ENCODE peak calls at places on chromosomes 4 and X, in nine cellular contexts. One of them, this sample, is unnamed.
A peak's percentile ranks its signal among the peaks of the same experiment; 100 is the strongest.

GRCh38 chr4:156782491-156782890 is 189.1 kb downstream of the PDGFC start:
- DNase-seq in thyroid gland: no peak
- DNase-seq in stomach: no peak
- DNase-seq in right lobe of liver: no peak
- DNase-seq in IMR-90: no peak
- DNase-seq in HCT116: no peak
- DNase-seq in A549: no peak
- DNase-seq in heart left ventricle: no peak
- DNase-seq in spleen: no peak
- DNase-seq in this sample: no peak

GRCh38 chr4:80173387-80173786 is 23.9 kb upstream of the PRDM8 start:
- DNase-seq in thyroid gland: no peak
- DNase-seq in stomach: no peak
- DNase-seq in right lobe of liver: no peak
- DNase-seq in IMR-90: peak; percentile 88
- DNase-seq in HCT116: no peak
- DNase-seq in A549: no peak
- DNase-seq in heart left ventricle: no peak
- DNase-seq in spleen: no peak
- DNase-seq in this sample: no peak

GRCh38 chr4:108045687-108046024 is 56.0 kb downstream of the HADH start:
- DNase-seq in thyroid gland: peak; percentile 84
- DNase-seq in stomach: peak; percentile 75
- DNase-seq in right lobe of liver: no peak
- DNase-seq in IMR-90: no peak
- DNase-seq in HCT116: no peak
- DNase-seq in A549: no peak
- DNase-seq in heart left ventricle: peak; percentile 39
- DNase-seq in spleen: no peak
- DNase-seq in this sample: no peak

GRCh38 chr4:5689065-5689464 is 19.3 kb downstream of the EVC2 start:
- DNase-seq in thyroid gland: no peak
- DNase-seq in stomach: no peak
- DNase-seq in right lobe of liver: no peak
- DNase-seq in IMR-90: no peak
- DNase-seq in HCT116: no peak
- DNase-seq in A549: no peak
- DNase-seq in heart left ventricle: no peak
- DNase-seq in spleen: no peak
- DNase-seq in this sample: no peak

GRCh38 chr4:8201341-8201781 is 2.3 kb downstream of the SH3TC1 start:
- DNase-seq in thyroid gland: peak; percentile 26
- DNase-seq in stomach: no peak
- DNase-seq in right lobe of liver: no peak
- DNase-seq in IMR-90: no peak
- DNase-seq in HCT116: no peak
- DNase-seq in A549: no peak
- DNase-seq in heart left ventricle: no peak
- DNase-seq in spleen: peak; percentile 89
- DNase-seq in this sample: no peak

GRCh38 chr4:110532901-110533589 is 57.1 kb downstream of the ENPEP start:
- DNase-seq in thyroid gland: no peak
- DNase-seq in stomach: no peak
- DNase-seq in right lobe of liver: no peak
- DNase-seq in IMR-90: no peak
- DNase-seq in HCT116: no peak
- DNase-seq in A549: no peak
- DNase-seq in heart left ventricle: no peak
- DNase-seq in spleen: no peak
- DNase-seq in this sample: no peak

GRCh38 chr4:125432078-125432477 is 117.3 kb downstream of the FAT4 start:
- DNase-seq in thyroid gland: no peak
- DNase-seq in stomach: no peak
- DNase-seq in right lobe of liver: no peak
- DNase-seq in IMR-90: peak; percentile 20
- DNase-seq in HCT116: peak; percentile 1
- DNase-seq in A549: no peak
- DNase-seq in heart left ventricle: no peak
- DNase-seq in spleen: no peak
- DNase-seq in this sample: no peak

GRCh38 chr4:25953740-25954139 is 39.7 kb downstream of the SMIM20 start:
- DNase-seq in thyroid gland: no peak
- DNase-seq in stomach: peak; percentile 27
- DNase-seq in right lobe of liver: no peak
- DNase-seq in IMR-90: peak; percentile 29
- DNase-seq in HCT116: peak; percentile 79
- DNase-seq in A549: peak; percentile 3
- DNase-seq in heart left ventricle: no peak
- DNase-seq in spleen: no peak
- DNase-seq in this sample: peak; percentile 20

GRCh38 chr4:133865606-133866327 is 335.8 kb downstream of the PABPC4L start:
- DNase-seq in thyroid gland: no peak
- DNase-seq in stomach: no peak
- DNase-seq in right lobe of liver: no peak
- DNase-seq in IMR-90: peak; percentile 99
- DNase-seq in HCT116: peak; percentile 75
- DNase-seq in A549: peak; percentile 3
- DNase-seq in heart left ventricle: no peak
- DNase-seq in spleen: no peak
- DNase-seq in this sample: no peak

GRCh38 chrX:15404712-15405111 is 20.5 kb upstream of the VEGFD start:
- DNase-seq in thyroid gland: no peak
- DNase-seq in stomach: no peak
- DNase-seq in right lobe of liver: no peak
- DNase-seq in IMR-90: peak; percentile 36
- DNase-seq in HCT116: no peak
- DNase-seq in A549: no peak
- DNase-seq in heart left ventricle: peak; percentile 70
- DNase-seq in spleen: no peak
- DNase-seq in this sample: no peak

GRCh38 chr4:176981551-176981950 is 188.8 kb upstream of the VEGFC start:
- DNase-seq in thyroid gland: no peak
- DNase-seq in stomach: no peak
- DNase-seq in right lobe of liver: no peak
- DNase-seq in IMR-90: peak; percentile 72
- DNase-seq in HCT116: no peak
- DNase-seq in A549: no peak
- DNase-seq in heart left ventricle: no peak
- DNase-seq in spleen: no peak
- DNase-seq in this sample: no peak

GRCh38 chr4:23097251-23097650 is 404.5 kb downstream of the GBA3 start:
- DNase-seq in thyroid gland: no peak
- DNase-seq in stomach: no peak
- DNase-seq in right lobe of liver: no peak
- DNase-seq in IMR-90: peak; percentile 44
- DNase-seq in HCT116: no peak
- DNase-seq in A549: no peak
- DNase-seq in heart left ventricle: no peak
- DNase-seq in spleen: no peak
- DNase-seq in this sample: no peak

GRCh38 chr4:71609159-71609558 is 174.7 kb downstream of the GC start:
- DNase-seq in thyroid gland: no peak
- DNase-seq in stomach: no peak
- DNase-seq in right lobe of liver: no peak
- DNase-seq in IMR-90: no peak
- DNase-seq in HCT116: no peak
- DNase-seq in A549: no peak
- DNase-seq in heart left ventricle: no peak
- DNase-seq in spleen: no peak
- DNase-seq in this sample: no peak

GRCh38 chr4:71784569-71785197 is 804 bp upstream of the GC start:
- DNase-seq in thyroid gland: no peak
- DNase-seq in stomach: no peak
- DNase-seq in right lobe of liver: no peak
- DNase-seq in IMR-90: no peak
- DNase-seq in HCT116: no peak
- DNase-seq in A549: no peak
- DNase-seq in heart left ventricle: no peak
- DNase-seq in spleen: no peak
- DNase-seq in this sample: no peak

GRCh38 chr4:173192375-173193162 is 24.0 kb downstream of the GALNT7 start:
- DNase-seq in thyroid gland: no peak
- DNase-seq in stomach: no peak
- DNase-seq in right lobe of liver: no peak
- DNase-seq in IMR-90: no peak
- DNase-seq in HCT116: no peak
- DNase-seq in A549: no peak
- DNase-seq in heart left ventricle: no peak
- DNase-seq in spleen: no peak
- DNase-seq in this sample: no peak

GRCh38 chr4:150140774-150141400 is 62.6 kb downstream of the DCLK2 start:
- DNase-seq in thyroid gland: no peak
- DNase-seq in stomach: no peak
- DNase-seq in right lobe of liver: no peak
- DNase-seq in IMR-90: peak; percentile 77
- DNase-seq in HCT116: no peak
- DNase-seq in A549: no peak
- DNase-seq in heart left ventricle: no peak
- DNase-seq in spleen: no peak
- DNase-seq in this sample: no peak

GRCh38 chr4:15656038-15656470 is 897 bp upstream of the FBXL5 start:
- DNase-seq in thyroid gland: no peak
- DNase-seq in stomach: no peak
- DNase-seq in right lobe of liver: no peak
- DNase-seq in IMR-90: no peak
- DNase-seq in HCT116: no peak
- DNase-seq in A549: no peak
- DNase-seq in heart left ventricle: no peak
- DNase-seq in spleen: no peak
- DNase-seq in this sample: no peak

GRCh38 chrX:1649623-1650022 is 34.8 kb downstream of the ASMT start:
- DNase-seq in thyroid gland: no peak
- DNase-seq in stomach: no peak
- DNase-seq in right lobe of liver: no peak
- DNase-seq in IMR-90: no peak
- DNase-seq in HCT116: no peak
- DNase-seq in A549: no peak
- DNase-seq in heart left ventricle: no peak
- DNase-seq in spleen: no peak
- DNase-seq in this sample: no peak

GRCh38 chrX:110210417-110211139 is 107.3 kb downstream of the AMMECR1 start:
- DNase-seq in thyroid gland: no peak
- DNase-seq in stomach: no peak
- DNase-seq in right lobe of liver: no peak
- DNase-seq in IMR-90: peak; percentile 96
- DNase-seq in HCT116: peak; percentile 40
- DNase-seq in A549: peak; percentile 23
- DNase-seq in heart left ventricle: no peak
- DNase-seq in spleen: no peak
- DNase-seq in this sample: no peak

DNA sequence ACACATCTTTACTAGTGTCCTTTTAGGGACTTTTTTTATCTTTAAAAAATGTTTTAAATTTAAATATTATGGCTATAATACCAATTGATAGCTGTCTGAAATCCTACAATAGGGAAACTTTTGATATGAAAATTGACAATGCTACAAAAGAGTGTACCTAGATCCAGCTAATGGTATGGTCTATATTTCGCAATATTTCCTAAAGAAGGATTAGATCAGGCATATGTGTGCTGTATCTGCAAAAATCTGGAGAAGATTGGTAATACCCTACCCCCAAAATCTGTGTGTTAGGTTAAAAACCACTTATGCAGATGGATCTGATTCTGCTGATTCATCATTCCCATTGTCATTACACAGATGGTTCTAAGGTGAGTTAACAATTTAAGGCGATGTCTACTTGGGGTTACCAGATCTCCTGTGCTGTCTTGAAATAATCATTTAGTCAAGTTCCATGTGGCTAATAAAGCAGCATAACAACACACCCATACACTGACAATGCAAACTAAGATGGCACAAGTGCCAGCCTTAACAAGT is 137.1 kb downstream of the GASK1B start:
- DNase-seq in thyroid gland: no peak
- DNase-seq in stomach: no peak
- DNase-seq in right lobe of liver: no peak
- DNase-seq in IMR-90: no peak
- DNase-seq in HCT116: no peak
- DNase-seq in A549: no peak
- DNase-seq in heart left ventricle: no peak
- DNase-seq in spleen: no peak
- DNase-seq in this sample: no peak
- TF ChIP-seq CTCF in thyroid gland: no peak
- TF ChIP-seq CTCF in stomach: no peak
- TF ChIP-seq CTCF in right lobe of liver: no peak
- TF ChIP-seq CTCF in IMR-90: no peak
- TF ChIP-seq CTCF in HCT116: no peak
- TF ChIP-seq CTCF in A549: no peak
- TF ChIP-seq CTCF in heart left ventricle: no peak
- TF ChIP-seq CTCF in spleen: no peak
- TF ChIP-seq CTCF in this sample: no peak

GRCh38 chrX:53013291-53013690 is 35.3 kb upstream of the GPR173 start:
- DNase-seq in thyroid gland: no peak
- DNase-seq in stomach: no peak
- DNase-seq in right lobe of liver: no peak
- DNase-seq in IMR-90: no peak
- DNase-seq in HCT116: no peak
- DNase-seq in A549: no peak
- DNase-seq in heart left ventricle: no peak
- DNase-seq in spleen: no peak
- DNase-seq in this sample: no peak
- TF ChIP-seq POLR2A in thyroid gland: no peak
- TF ChIP-seq POLR2A in stomach: no peak
- TF ChIP-seq POLR2A in right lobe of liver: no peak
- TF ChIP-seq POLR2A in IMR-90: no peak
- TF ChIP-seq POLR2A in HCT116: no peak
- TF ChIP-seq POLR2A in A549: no peak
- TF ChIP-seq POLR2A in heart left ventricle: no peak
- TF ChIP-seq POLR2A in spleen: no peak
- TF ChIP-seq POLR2A in this sample: no peak

DNA sequence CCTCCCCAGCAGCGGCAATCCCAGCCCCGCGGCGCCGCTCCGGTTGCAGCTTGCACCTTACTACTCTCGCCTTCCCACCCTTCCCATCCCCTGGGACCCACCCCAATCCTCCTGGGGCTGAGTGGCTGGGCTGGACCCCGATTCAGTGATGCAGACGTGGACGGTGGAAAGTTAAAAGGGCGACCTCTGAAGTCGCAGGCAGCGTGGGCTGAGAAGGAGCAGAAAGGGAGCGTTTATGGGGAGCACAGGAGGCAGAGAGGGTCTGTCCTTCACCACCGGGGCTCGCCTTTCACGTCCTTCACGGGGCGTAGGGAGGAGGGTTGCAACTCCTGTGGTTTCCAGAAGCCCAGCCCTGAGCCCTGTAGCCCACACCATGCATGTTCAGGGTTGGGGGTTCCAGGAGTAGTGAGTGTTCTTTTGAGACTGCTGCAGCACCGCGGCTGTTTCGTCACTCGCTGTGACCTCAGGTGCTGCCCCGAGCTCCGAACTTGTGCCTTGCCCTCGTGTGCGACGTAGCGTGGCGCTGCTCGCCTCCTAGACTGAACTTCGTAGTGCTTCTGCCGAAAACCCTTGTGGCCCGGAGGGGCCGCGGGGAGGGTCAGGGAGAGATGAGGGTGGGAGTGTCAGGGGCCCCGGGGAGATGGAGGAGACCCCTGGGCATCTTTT is 1.5 kb downstream of the NHS start:
- DNase-seq in thyroid gland: peak; percentile 14
- DNase-seq in stomach: no peak
- DNase-seq in right lobe of liver: peak; percentile 49
- DNase-seq in IMR-90: no peak
- DNase-seq in HCT116: no peak
- DNase-seq in A549: peak; percentile 17
- DNase-seq in heart left ventricle: no peak
- DNase-seq in spleen: peak; percentile 72
- DNase-seq in this sample: no peak
- H3K4me3 ChIP-seq in thyroid gland: peak overlapping the region; percentile 39
- H3K4me3 ChIP-seq in stomach: peak overlapping the region; percentile 58
- H3K4me3 ChIP-seq in right lobe of liver: peak overlapping the region; percentile 4
- H3K4me3 ChIP-seq in IMR-90: peak overlapping the region; percentile 98
- H3K4me3 ChIP-seq in HCT116: peak overlapping the region; percentile 65
- H3K4me3 ChIP-seq in A549: peak overlapping the region; percentile 93
- H3K4me3 ChIP-seq in heart left ventricle: peak overlapping the region; percentile 49
- H3K4me3 ChIP-seq in spleen: peak overlapping the region; percentile 37
- H3K4me3 ChIP-seq in this sample: peak overlapping the region; percentile 25

GRCh38 chrX:136189222-136189621 is 41.9 kb downstream of the FHL1 start:
- DNase-seq in thyroid gland: peak; percentile 38
- DNase-seq in stomach: no peak
- DNase-seq in right lobe of liver: peak; percentile 71
- DNase-seq in IMR-90: no peak
- DNase-seq in HCT116: no peak
- DNase-seq in A549: no peak
- DNase-seq in heart left ventricle: peak; percentile 68
- DNase-seq in spleen: no peak
- DNase-seq in this sample: no peak
- TF ChIP-seq CTCF in thyroid gland: no peak
- TF ChIP-seq CTCF in stomach: no peak
- TF ChIP-seq CTCF in right lobe of liver: peak; percentile 4
- TF ChIP-seq CTCF in IMR-90: no peak
- TF ChIP-seq CTCF in HCT116: no peak
- TF ChIP-seq CTCF in A549: no peak
- TF ChIP-seq CTCF in heart left ventricle: no peak
- TF ChIP-seq CTCF in spleen: no peak
- TF ChIP-seq CTCF in this sample: no peak

This sample was measured in lower leg skin.